ENCODE peak calls at places on chromosomes 12 and 14, in nine cellular contexts. E, N, L, J, R, X, A, K and Q are unnamed samples.

GRCh38 chr12:114919479-114919878 is 235.5 kb upstream of the TBX3 start:
- DNase-seq in A (no peak), X (no peak), J (no peak), N (no peak), L (no peak), R (no peak), E (no peak), K (no peak), Q (no peak)

GRCh38 chr14:90602088-90602687 is 205.4 kb downstream of the CALM1 start:
- DNase-seq in A (no peak), E (no peak), R (no peak), X (no peak), L (no peak), J (no peak), K (no peak), N (no peak), Q (no peak)

GRCh38 chr12:34606749-34607519 is 584.6 kb downstream of the ALG10 start:
- DNase-seq in E (no peak), A (no peak), L (no peak), J (no peak), N (no peak), X (no peak), R (no peak), K (no peak), Q (no peak)

GRCh38 chr14:99273724-99274345 is 1.8 kb upstream of the BCL11B start:
- DNase-seq in R (no peak), L (no peak), A (no peak), X (no peak), N (peak), J (no peak), K (no peak), E (peak), Q (no peak)

GRCh38 chr12:78473561-78473960 is 391.0 kb upstream of the SYT1 start:
- DNase-seq in X (no peak), K (no peak), E (no peak), L (no peak), J (no peak), A (no peak), R (no peak), N (no peak), Q (no peak)

GRCh38 chr12:47744005-47744651 is 14.6 kb downstream of the RAPGEF3 start:
- DNase-seq in J (peak), K (no peak), R (no peak), L (peak), A (no peak), E (no peak), N (peak), X (peak), Q (no peak)

GRCh38 chr12:43132291-43132690 is 419.7 kb downstream of the ADAMTS20 start:
- DNase-seq in N (no peak), K (no peak), J (no peak), E (no peak), X (no peak), L (no peak), A (no peak), R (no peak), Q (no peak)

GRCh38 chr14:21671371-21671770 is 2.2 kb downstream of the OR4E1 start:
- DNase-seq in R (no peak), N (no peak), L (no peak), K (no peak), A (no peak), E (no peak), X (no peak), J (no peak), Q (no peak)

GRCh38 chr12:56271031-56271430 is 4.3 kb downstream of the COQ10A start:
- DNase-seq in L (peak), X (no peak), R (peak), K (peak), N (no peak), J (peak), E (no peak), A (no peak), Q (peak)

GRCh38 chr12:51171884-51172514 is 936 bp downstream of the TFCP2 start:
- DNase-seq in J (peak), L (peak), K (peak), A (no peak), R (peak), N (peak), X (no peak), E (peak), Q (no peak)

GRCh38 chr14:60777856-60778578 is 43.5 kb downstream of the MNAT1 start:
- DNase-seq in A (no peak), J (no peak), E (no peak), R (peak), K (peak), L (no peak), X (no peak), N (no peak), Q (no peak)

GRCh38 chr14:91167380-91167770 is 53.5 kb downstream of the DGLUCY start:
- DNase-seq in N (no peak), A (no peak), J (no peak), R (no peak), X (no peak), E (no peak), L (no peak), K (no peak), Q (no peak)

GRCh38 chr12:113231275-113232231 is 10.3 kb downstream of the TPCN1 start:
- DNase-seq in E (no peak), A (no peak), L (no peak), J (no peak), X (no peak), R (peak), N (peak), K (peak), Q (no peak)

GRCh38 chr12:4112734-4113396 is 160.7 kb upstream of the CCND2 start:
- DNase-seq in K (no peak), X (no peak), J (no peak), L (no peak), N (no peak), A (no peak), E (no peak), R (peak), Q (no peak)

GRCh38 chr12:68893201-68893600 is 39.8 kb downstream of the CPM start:
- DNase-seq in N (no peak), E (no peak), X (no peak), R (no peak), J (no peak), K (no peak), A (no peak), L (no peak), Q (no peak)

GRCh38 chr12:75478395-75478794 is 2.2 kb upstream of the GLIPR1 start:
- DNase-seq in L (no peak), K (peak), N (no peak), J (peak), E (no peak), X (no peak), A (no peak), R (peak), Q (no peak)

GRCh38 chr12:32440120-32440865 is 40.9 kb downstream of the FGD4 start:
- DNase-seq in R (no peak), E (no peak), A (no peak), J (no peak), K (no peak), L (no peak), X (no peak), N (no peak), Q (no peak)
- TF ChIP-seq CTCF in R (no peak), E (no peak), A (no peak), J (peak), K (no peak), L (peak), X (no peak), N (no peak), Q (no peak)

GRCh38 chr12:104825408-104825807 is 132.7 kb downstream of the SLC41A2 start:
- DNase-seq in R (peak), A (no peak), X (no peak), L (peak), K (no peak), E (no peak), N (no peak), J (peak), Q (no peak)
- TF ChIP-seq CTCF in R (peak), A (peak), X (no peak), L (peak), K (peak), E (peak), N (no peak), J (peak), Q (peak)

GRCh38 chr12:22812531-22812930 is 187.6 kb downstream of the ETNK1 start:
- DNase-seq in J (no peak), L (no peak), N (no peak), E (no peak), R (no peak), A (no peak), X (no peak), K (no peak), Q (no peak)
- TF ChIP-seq CTCF in J (no peak), L (no peak), N (no peak), E (no peak), R (no peak), A (no peak), X (no peak), K (no peak), Q (no peak)

GRCh38 chr12:85659754-85660530 is 176.3 kb downstream of the RASSF9 start:
- DNase-seq in R (no peak), L (no peak), E (no peak), A (no peak), J (no peak), K (no peak), X (no peak), N (no peak), Q (no peak)

GRCh38 chr12:85664429-85664828 is 171.8 kb downstream of the RASSF9 start:
- DNase-seq in R (no peak), E (no peak), A (no peak), K (no peak), J (no peak), L (no peak), X (no peak), N (no peak), Q (no peak)

GRCh38 chr12:85663631-85664030 is 172.6 kb downstream of the RASSF9 start:
- DNase-seq in E (no peak), X (no peak), K (no peak), N (no peak), R (no peak), A (no peak), L (no peak), J (no peak), Q (no peak)

GRCh38 chr12:85661461-85662208 is 174.6 kb downstream of the RASSF9 start:
- DNase-seq in X (no peak), K (no peak), A (no peak), J (no peak), L (no peak), R (no peak), E (no peak), N (no peak), Q (no peak)

GRCh38 chr12:85662209-85662607 is 174.0 kb downstream of the RASSF9 start:
- DNase-seq in J (no peak), L (no peak), X (no peak), A (no peak), N (no peak), K (no peak), R (no peak), E (no peak), Q (no peak)
- TF ChIP-seq CTCF in J (no peak), L (no peak), X (no peak), A (no peak), N (no peak), K (no peak), R (no peak), E (no peak), Q (no peak)

GRCh38 chr12:120367252-120367923 is 1.6 kb downstream of the MSI1 start:
- DNase-seq in E (peak), R (no peak), K (no peak), N (peak), J (no peak), X (no peak), L (peak), A (no peak), Q (no peak)
- TF ChIP-seq CTCF in E (peak), R (peak), K (peak), N (no peak), J (peak), X (no peak), L (peak), A (peak), Q (no peak)

GRCh38 chr12:65879878-65880277 is 55.6 kb downstream of the HMGA2 start:
- DNase-seq in K (peak), J (no peak), N (no peak), E (no peak), L (no peak), A (no peak), X (no peak), R (peak), Q (no peak)

GRCh38 chr12:65876898-65877721 is 52.8 kb downstream of the HMGA2 start:
- DNase-seq in K (peak), X (no peak), L (peak), R (no peak), A (no peak), J (no peak), E (no peak), N (peak), Q (no peak)

GRCh38 chr12:65877836-65878235 is 53.6 kb downstream of the HMGA2 start:
- DNase-seq in E (no peak), L (no peak), N (no peak), R (no peak), K (no peak), A (no peak), J (no peak), X (no peak), Q (no peak)

GRCh38 chr12:65875635-65876034 is 51.4 kb downstream of the HMGA2 start:
- DNase-seq in K (peak), J (no peak), N (no peak), R (no peak), E (no peak), A (no peak), L (no peak), X (no peak), Q (no peak)

GRCh38 chr12:65878540-65878939 is 54.3 kb downstream of the HMGA2 start:
- DNase-seq in X (no peak), E (no peak), N (peak), K (no peak), L (peak), A (no peak), R (no peak), J (no peak), Q (no peak)
- TF ChIP-seq CTCF in X (no peak), E (no peak), N (no peak), K (peak), L (peak), A (peak), R (peak), J (no peak), Q (peak)

DNA sequence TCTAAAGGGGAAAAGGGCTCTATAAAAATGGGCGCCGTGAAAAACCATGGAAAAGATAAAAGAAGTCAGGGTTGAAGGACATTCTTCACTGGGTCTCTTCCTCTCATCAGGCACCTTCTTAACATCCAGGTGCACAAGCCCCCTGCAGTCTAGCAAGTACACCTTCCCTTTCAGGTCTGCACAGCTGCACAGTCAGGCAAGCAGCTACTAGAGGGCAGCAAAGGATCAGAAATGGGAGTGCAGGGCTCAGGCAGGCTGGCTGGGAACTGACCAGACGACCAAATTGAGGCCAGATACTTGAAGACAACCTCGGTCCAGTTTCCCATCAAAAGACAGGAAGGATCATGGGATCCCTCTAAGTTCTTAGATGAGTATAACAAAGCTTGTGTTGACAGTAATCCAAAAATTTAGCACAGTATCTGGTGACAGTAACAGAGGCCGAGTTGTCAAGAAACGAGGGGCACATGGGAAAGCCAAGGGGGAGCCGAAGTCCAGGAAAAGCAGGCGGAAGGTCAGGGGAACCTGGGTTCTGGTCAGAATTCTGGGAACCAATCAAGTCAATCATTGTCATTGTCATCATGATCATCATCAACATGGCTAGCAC is 10.1 kb upstream of the GRIP1 start:
- DNase-seq in K (peak), R (peak), L (peak), A (peak), N (peak), X (no peak), E (peak), J (peak), Q (peak)
- TF ChIP-seq CTCF in K (peak), R (peak), L (peak), A (peak), N (peak), X (peak), E (peak), J (peak), Q (peak)